ENCODE peak calls at places on chromosomes 2 and 18, in nine cellular contexts. T is ascending aorta, L is GM03348, E is NCI-H1417 treated with DMSO at 0.1 percent for 48 hours, D is NCI-H1092 treated with DMSO at 0.1 percent for 48 hours, K is NCI-H510A, O is prostate gland, Q is BJ, X is cardiac fibroblast. M is an unnamed sample.

GRCh38 chr2:29218550-29219125 is 103.4 kb downstream of the CLIP4 start:
- DNase-seq in T (no peak), L (no peak), E (no peak), D (no peak), K (no peak), O (no peak), Q (no peak), X (no peak), M (no peak)

GRCh38 chr2:193847140-193847539 is 1652.4 kb upstream of the TMEFF2 start:
- DNase-seq in T (no peak), L (peak), E (no peak), D (no peak), K (no peak), O (no peak), Q (no peak), X (peak), M (peak)

GRCh38 chr2:163417596-163418337 is 318.0 kb downstream of the FIGN start:
- DNase-seq in T (no peak), L (no peak), E (no peak), D (no peak), K (no peak), O (no peak), Q (no peak), X (no peak), M (no peak)

GRCh38 chr18:48940854-48941531 is 9.8 kb downstream of the SMAD7 start:
- DNase-seq in T (no peak), L (no peak), E (no peak), D (no peak), K (no peak), O (no peak), Q (no peak), X (no peak), M (no peak)

GRCh38 chr2:12076810-12077209 is 330.4 kb downstream of the LPIN1 start:
- DNase-seq in T (no peak), L (no peak), E (no peak), D (peak), K (no peak), O (no peak), Q (no peak), X (peak), M (no peak)

GRCh38 chr2:20148841-20149702 is 75.9 kb downstream of the SDC1 start:
- DNase-seq in T (no peak), L (peak), E (no peak), D (no peak), K (no peak), O (no peak), Q (peak), X (peak), M (no peak)

GRCh38 chr2:203225423-203226039 is 13.3 kb upstream of the CYP20A1 start:
- DNase-seq in T (no peak), L (no peak), E (no peak), D (no peak), K (no peak), O (no peak), Q (no peak), X (peak), M (peak)

GRCh38 chr2:173401716-173402326 is 47.1 kb downstream of the CDCA7 start:
- DNase-seq in T (no peak), L (no peak), E (no peak), D (no peak), K (no peak), O (no peak), Q (no peak), X (no peak), M (peak)

GRCh38 chr2:241895732-241896641 is 26.5 kb downstream of the RTP5 start:
- DNase-seq in T (no peak), L (peak), E (no peak), D (no peak), K (no peak), O (peak), Q (no peak), X (peak), M (peak)

GRCh38 chr2:19802088-19802806 is 99.5 kb downstream of the TTC32 start:
- DNase-seq in T (no peak), L (peak), E (no peak), D (no peak), K (no peak), O (no peak), Q (no peak), X (peak), M (no peak)

GRCh38 chr2:63699549-63699839 is 110.7 kb downstream of the MDH1 start:
- DNase-seq in T (no peak), L (peak), E (no peak), D (no peak), K (no peak), O (no peak), Q (no peak), X (no peak), M (peak)

GRCh38 chr2:110674620-110675555 is 3.0 kb downstream of the BUB1 start:
- DNase-seq in T (no peak), L (peak), E (no peak), D (no peak), K (peak), O (no peak), Q (no peak), X (peak), M (peak)

GRCh38 chr2:231399853-231400667 is 4.5 kb downstream of the B3GNT7 start:
- DNase-seq in T (no peak), L (peak), E (no peak), D (peak), K (no peak), O (no peak), Q (no peak), X (peak), M (peak)

GRCh38 chr2:239939736-239940483 is 85.2 kb downstream of the NDUFA10 start:
- DNase-seq in T (peak), L (no peak), E (no peak), D (no peak), K (no peak), O (no peak), Q (no peak), X (no peak), M (no peak)

GRCh38 chr2:71882949-71883472 is 264.7 kb downstream of the CYP26B1 start:
- DNase-seq in T (no peak), L (peak), E (no peak), D (no peak), K (peak), O (no peak), Q (peak), X (peak), M (peak)

GRCh38 chr2:43219383-43220228 is 6.8 kb downstream of the ZFP36L2 start:
- DNase-seq in T (no peak), L (peak), E (no peak), D (peak), K (peak), O (peak), Q (no peak), X (peak), M (peak)